ENCODE peak calls at places on chromosome 19, in eight cellular contexts. H is AG04450; O is occipital lobe; S is kidney tubule cell; W is C1 segment of cervical spinal cord; R is stimulated activated naive CD8-positive, alpha-beta T cell treated with anti-CD3 and anti-CD28 coated beads, Interleukin-15, Interleukin-2, amounts not matched to agents 100 U/mL and 50 U/mL, for 24 hours; U is CD4-positive, alpha-beta memory T cell; K is endothelial cell. I is an unnamed sample.

GRCh38 chr19:46404039-46404883 is 9.1 kb downstream of the CCDC8 start:
- DNase-seq in O (no peak), S (peak), U (no peak), R (no peak), W (peak), K (peak), H (no peak), I (peak)

GRCh38 chr19:58346961-58347929 is 6.0 kb downstream of the A1BG start:
- DNase-seq in H (no peak), U (peak), W (peak), S (peak), R (peak), O (peak), K (peak), I (peak)

GRCh38 chr19:308471-309205 is 17.4 kb upstream of the PLPP2 start:
- DNase-seq in W (no peak), R (no peak), O (no peak), H (no peak), U (no peak), K (no peak), S (no peak), I (no peak)

GRCh38 chr19:5147074-5147970 is 178.4 kb downstream of the KDM4B start:
- DNase-seq in K (no peak), R (no peak), U (no peak), W (no peak), O (no peak), H (no peak), S (no peak), I (no peak)

GRCh38 chr19:6739884-6740588 is 556 bp downstream of the TRIP10 start:
- DNase-seq in K (peak), O (no peak), W (no peak), R (peak), S (no peak), H (no peak), U (peak), I (peak)

GRCh38 chr19:54439174-54439851 is 9.7 kb upstream of the LENG8 start:
- DNase-seq in S (peak), U (no peak), H (no peak), W (peak), R (peak), K (peak), O (peak), I (peak)

GRCh38 chr19:1129535-1129934 is 25.7 kb downstream of the GPX4 start:
- DNase-seq in S (no peak), U (no peak), O (no peak), R (no peak), K (no peak), H (no peak), W (no peak), I (no peak)

GRCh38 chr19:7679017-7679720 is 1.5 kb upstream of the TRAPPC5 start:
- DNase-seq in H (no peak), U (peak), O (no peak), S (peak), R (peak), K (no peak), W (no peak), I (peak)

GRCh38 chr19:12985049-12985776 is 10.1 kb upstream of the NFIX start:
- DNase-seq in R (no peak), W (peak), S (peak), U (no peak), O (peak), H (no peak), K (no peak), I (peak)

GRCh38 chr19:17020823-17021222 is 5.8 kb downstream of the CPAMD8 start:
- DNase-seq in U (no peak), H (no peak), S (peak), O (no peak), R (no peak), W (no peak), K (no peak), I (no peak)

GRCh38 chr19:36488816-36489138 is 584 bp downstream of the ZNF566 start:
- DNase-seq in K (no peak), W (no peak), R (peak), O (peak), U (no peak), S (no peak), H (no peak), I (peak)

GRCh38 chr19:55543567-55543966 is 1.8 kb downstream of the SBK3 start:
- DNase-seq in O (no peak), H (no peak), U (no peak), K (no peak), S (no peak), R (no peak), W (no peak), I (no peak)

GRCh38 chr19:47794526-47794925 is 9.8 kb downstream of the TPRX1 start:
- DNase-seq in W (no peak), U (no peak), R (no peak), O (no peak), K (no peak), H (no peak), S (no peak), I (no peak)

GRCh38 chr19:49637865-49638350 is 2.0 kb downstream of the RRAS start:
- DNase-seq in W (no peak), H (no peak), R (peak), S (peak), O (no peak), U (no peak), K (peak), I (peak)

GRCh38 chr19:43578787-43579186 is 3.2 kb downstream of the PINLYP start:
- DNase-seq in K (no peak), R (no peak), W (no peak), O (no peak), U (no peak), S (no peak), H (no peak), I (no peak)

GRCh38 chr19:4624733-4625362 is 14.5 kb upstream of the TNFAIP8L1 start:
- DNase-seq in K (no peak), S (no peak), U (no peak), H (no peak), W (no peak), R (no peak), O (no peak), I (peak)

GRCh38 chr19:15614507-15615379 is at the start of gene CYP4F8:
- DNase-seq in R (no peak), U (no peak), O (no peak), K (no peak), W (no peak), H (no peak), S (no peak), I (no peak)

GRCh38 chr19:46466536-46467199 is 4.7 kb downstream of the PNMA8A start:
- DNase-seq in W (no peak), R (no peak), U (no peak), S (peak), O (no peak), H (peak), K (no peak), I (no peak)

GRCh38 chr19:14363203-14364097 is 17.8 kb upstream of the ADGRE5 start:
- DNase-seq in O (no peak), H (no peak), R (peak), K (peak), U (no peak), S (peak), W (no peak), I (peak)

GRCh38 chr19:35549174-35549788 is 3.9 kb downstream of the TMEM147 start:
- DNase-seq in O (no peak), W (peak), R (peak), K (peak), U (peak), H (no peak), S (peak), I (peak)

GRCh38 chr19:16327501-16327900 is 2.9 kb downstream of the KLF2 start:
- DNase-seq in R (no peak), W (no peak), H (no peak), U (peak), O (no peak), S (no peak), K (no peak), I (no peak)

GRCh38 chr19:3977242-3978143 is 6.6 kb upstream of the DAPK3 start:
- DNase-seq in H (no peak), S (no peak), R (no peak), W (no peak), K (no peak), O (no peak), U (no peak), I (peak)

GRCh38 chr19:7916137-7916907 is 1.7 kb downstream of the TGFBR3L start:
- DNase-seq in R (peak), U (peak), K (no peak), H (no peak), O (no peak), W (no peak), S (peak), I (peak)

GRCh38 chr19:55158848-55159793 is 1.6 kb upstream of the TNNI3 start:
- DNase-seq in S (no peak), R (no peak), K (no peak), H (no peak), U (no peak), O (no peak), W (no peak), I (no peak)

GRCh38 chr19:15379996-15380647 is 535 bp upstream of the AKAP8 start:
- DNase-seq in R (no peak), K (peak), O (no peak), U (no peak), H (no peak), W (peak), S (peak), I (peak)

I was measured in DMS53.